ENCODE peak calls at places on chromosomes 4 and X, in five cellular contexts. One of them, this sample, is unnamed.

GRCh38 chr4:129446074-129446473 is 350.1 kb downstream of the C4orf33 start:
- DNase-seq in A549: no peak
- DNase-seq in transverse colon: no peak
- DNase-seq in prostate gland: no peak
- DNase-seq in adrenal gland: no peak
- DNase-seq in this sample: no peak

GRCh38 chrX:104118765-104119164 is 6.4 kb downstream of the ZCCHC18 start:
- DNase-seq in A549: no peak
- DNase-seq in transverse colon: no peak
- DNase-seq in prostate gland: no peak
- DNase-seq in adrenal gland: no peak
- DNase-seq in this sample: no peak

GRCh38 chr4:142844782-142845181 is 1.3 kb downstream of the INPP4B start:
- DNase-seq in A549: no peak
- DNase-seq in transverse colon: no peak
- DNase-seq in prostate gland: no peak
- DNase-seq in adrenal gland: no peak
- DNase-seq in this sample: no peak

GRCh38 chr4:86484241-86484640 is 109.9 kb upstream of the PTPN13 start:
- DNase-seq in A549: no peak
- DNase-seq in transverse colon: no peak
- DNase-seq in prostate gland: no peak
- DNase-seq in adrenal gland: no peak
- DNase-seq in this sample: no peak

GRCh38 chrX:38110231-38110630 is 103.9 kb downstream of the SYTL5 start:
- DNase-seq in A549: no peak
- DNase-seq in transverse colon: no peak
- DNase-seq in prostate gland: no peak
- DNase-seq in adrenal gland: no peak
- DNase-seq in this sample: no peak

GRCh38 chrX:153903991-153904957 is at the start of gene AVPR2:
- DNase-seq in A549: no peak
- DNase-seq in transverse colon: no peak
- DNase-seq in prostate gland: no peak
- DNase-seq in adrenal gland: no peak
- DNase-seq in this sample: no peak

GRCh38 chr4:156635046-156635445 is 336.6 kb downstream of the PDGFC start:
- DNase-seq in A549: no peak
- DNase-seq in transverse colon: no peak
- DNase-seq in prostate gland: no peak
- DNase-seq in adrenal gland: no peak
- DNase-seq in this sample: no peak

GRCh38 chrX:49995021-49995731 is 72.8 kb downstream of the CLCN5 start:
- DNase-seq in A549: peak
- DNase-seq in transverse colon: no peak
- DNase-seq in prostate gland: no peak
- DNase-seq in adrenal gland: no peak
- DNase-seq in this sample: no peak

GRCh38 chrX:112822892-112823291 is 17.7 kb downstream of the AMOT start:
- DNase-seq in A549: peak
- DNase-seq in transverse colon: no peak
- DNase-seq in prostate gland: no peak
- DNase-seq in adrenal gland: no peak
- DNase-seq in this sample: no peak

GRCh38 chr4:187887886-187888285 is 107.7 kb upstream of the ZFP42 start:
- DNase-seq in A549: no peak
- DNase-seq in transverse colon: no peak
- DNase-seq in prostate gland: no peak
- DNase-seq in adrenal gland: no peak
- DNase-seq in this sample: no peak

GRCh38 chrX:131783555-131784338 is 239.4 kb upstream of the STK26 start:
- DNase-seq in A549: peak
- DNase-seq in transverse colon: peak
- DNase-seq in prostate gland: no peak
- DNase-seq in adrenal gland: peak
- DNase-seq in this sample: no peak

GRCh38 chrX:10457092-10457491 is 163.3 kb downstream of the MID1 start:
- DNase-seq in A549: no peak
- DNase-seq in transverse colon: no peak
- DNase-seq in prostate gland: no peak
- DNase-seq in adrenal gland: no peak
- DNase-seq in this sample: no peak

GRCh38 chrX:23953908-23954269 is 46.1 kb downstream of the CXorf58 start:
- DNase-seq in A549: no peak
- DNase-seq in transverse colon: no peak
- DNase-seq in prostate gland: no peak
- DNase-seq in adrenal gland: no peak
- DNase-seq in this sample: no peak

GRCh38 chrX:40644175-40644574 is 3.2 kb downstream of the CXorf38 start:
- DNase-seq in A549: no peak
- DNase-seq in transverse colon: no peak
- DNase-seq in prostate gland: no peak
- DNase-seq in adrenal gland: no peak
- DNase-seq in this sample: no peak

GRCh38 chr4:122796801-122797404 is 29.7 kb upstream of the FGF2 start:
- DNase-seq in A549: no peak
- DNase-seq in transverse colon: no peak
- DNase-seq in prostate gland: no peak
- DNase-seq in adrenal gland: no peak
- DNase-seq in this sample: no peak

GRCh38 chr4:25862411-25863346 is at the start of gene SEL1L3:
- DNase-seq in A549: peak
- DNase-seq in transverse colon: peak
- DNase-seq in prostate gland: peak
- DNase-seq in adrenal gland: peak
- DNase-seq in this sample: peak
- TF ChIP-seq POLR2A in A549: no peak
- TF ChIP-seq POLR2A in transverse colon: no peak
- TF ChIP-seq POLR2A in prostate gland: no peak
- TF ChIP-seq POLR2A in adrenal gland: no peak
- TF ChIP-seq POLR2A in this sample: peak

DNA sequence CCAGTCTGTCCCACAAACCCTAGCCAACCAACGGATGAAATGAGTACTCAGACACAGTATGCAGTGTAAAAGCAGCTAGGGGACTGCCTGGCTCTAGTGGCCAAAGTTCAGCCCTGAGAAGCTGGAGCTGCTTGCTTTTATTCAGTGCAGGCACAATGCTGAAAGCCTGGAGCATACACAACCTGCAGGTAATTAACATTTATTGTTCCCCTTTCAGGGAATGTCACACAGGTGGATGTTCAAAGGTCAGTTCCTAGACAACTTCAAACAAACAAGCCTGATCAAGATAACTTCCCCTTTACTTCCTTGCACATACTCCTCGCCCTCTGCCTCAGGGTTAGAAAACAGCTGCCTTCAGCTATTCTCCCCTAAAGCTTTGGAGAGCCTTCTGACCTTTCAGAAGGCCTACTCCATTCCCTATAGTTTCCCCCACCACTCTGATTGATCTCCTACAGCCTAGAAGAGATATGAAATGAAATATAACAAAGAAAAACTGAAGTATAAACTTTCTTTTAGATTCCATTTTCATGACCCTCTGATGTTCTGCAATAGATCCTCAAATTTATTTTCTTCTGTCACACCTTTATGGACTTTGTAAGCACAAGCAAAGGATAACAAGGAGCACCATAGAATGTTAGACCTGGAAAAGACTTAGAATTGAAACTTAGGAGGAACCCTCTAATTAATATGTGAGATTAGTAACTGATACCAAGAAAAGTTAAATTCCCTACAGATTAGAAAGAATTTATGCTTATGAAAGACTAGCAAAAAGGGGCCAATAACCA is 6.8 kb upstream of the DCAF8L1 start:
- DNase-seq in A549: no peak
- DNase-seq in transverse colon: peak
- DNase-seq in prostate gland: no peak
- DNase-seq in adrenal gland: no peak
- DNase-seq in this sample: no peak
- H3K4me3 ChIP-seq in A549: no peak
- H3K4me3 ChIP-seq in transverse colon: no peak
- H3K4me3 ChIP-seq in prostate gland: no peak
- H3K4me3 ChIP-seq in adrenal gland: no peak
- H3K4me3 ChIP-seq in this sample: no peak

GRCh38 chr4:23906839-23907238 is 17.0 kb upstream of the PPARGC1A start:
- DNase-seq in A549: no peak
- DNase-seq in transverse colon: no peak
- DNase-seq in prostate gland: no peak
- DNase-seq in adrenal gland: no peak
- DNase-seq in this sample: no peak

GRCh38 chr4:23900636-23901035 is 10.8 kb upstream of the PPARGC1A start:
- DNase-seq in A549: no peak
- DNase-seq in transverse colon: no peak
- DNase-seq in prostate gland: no peak
- DNase-seq in adrenal gland: no peak
- DNase-seq in this sample: no peak

GRCh38 chr4:23902203-23902602 is 12.4 kb upstream of the PPARGC1A start:
- DNase-seq in A549: no peak
- DNase-seq in transverse colon: no peak
- DNase-seq in prostate gland: no peak
- DNase-seq in adrenal gland: no peak
- DNase-seq in this sample: no peak

GRCh38 chr4:23904639-23905061 is 14.8 kb upstream of the PPARGC1A start:
- DNase-seq in A549: no peak
- DNase-seq in transverse colon: no peak
- DNase-seq in prostate gland: peak
- DNase-seq in adrenal gland: no peak
- DNase-seq in this sample: no peak

GRCh38 chr4:23903859-23904438 is 14.1 kb upstream of the PPARGC1A start:
- DNase-seq in A549: no peak
- DNase-seq in transverse colon: no peak
- DNase-seq in prostate gland: peak
- DNase-seq in adrenal gland: no peak
- DNase-seq in this sample: no peak
- TF ChIP-seq POLR2A in A549: no peak
- TF ChIP-seq POLR2A in transverse colon: no peak
- TF ChIP-seq POLR2A in prostate gland: no peak
- TF ChIP-seq POLR2A in adrenal gland: no peak
- TF ChIP-seq POLR2A in this sample: no peak

GRCh38 chr4:8874896-8875680 is 3.4 kb upstream of the HMX1 start:
- DNase-seq in A549: no peak
- DNase-seq in transverse colon: no peak
- DNase-seq in prostate gland: no peak
- DNase-seq in adrenal gland: no peak
- DNase-seq in this sample: no peak
- H3K4me3 ChIP-seq in A549: no peak
- H3K4me3 ChIP-seq in transverse colon: no peak
- H3K4me3 ChIP-seq in prostate gland: no peak
- H3K4me3 ChIP-seq in adrenal gland: no peak
- H3K4me3 ChIP-seq in this sample: no peak

GRCh38 chr4:121696641-121697461 is at the start of gene ANXA5:
- DNase-seq in A549: peak
- DNase-seq in transverse colon: peak
- DNase-seq in prostate gland: peak
- DNase-seq in adrenal gland: peak
- DNase-seq in this sample: peak
- TF ChIP-seq POLR2A in A549: peak
- TF ChIP-seq POLR2A in transverse colon: peak
- TF ChIP-seq POLR2A in prostate gland: peak
- TF ChIP-seq POLR2A in adrenal gland: peak
- TF ChIP-seq POLR2A in this sample: peak

DNA sequence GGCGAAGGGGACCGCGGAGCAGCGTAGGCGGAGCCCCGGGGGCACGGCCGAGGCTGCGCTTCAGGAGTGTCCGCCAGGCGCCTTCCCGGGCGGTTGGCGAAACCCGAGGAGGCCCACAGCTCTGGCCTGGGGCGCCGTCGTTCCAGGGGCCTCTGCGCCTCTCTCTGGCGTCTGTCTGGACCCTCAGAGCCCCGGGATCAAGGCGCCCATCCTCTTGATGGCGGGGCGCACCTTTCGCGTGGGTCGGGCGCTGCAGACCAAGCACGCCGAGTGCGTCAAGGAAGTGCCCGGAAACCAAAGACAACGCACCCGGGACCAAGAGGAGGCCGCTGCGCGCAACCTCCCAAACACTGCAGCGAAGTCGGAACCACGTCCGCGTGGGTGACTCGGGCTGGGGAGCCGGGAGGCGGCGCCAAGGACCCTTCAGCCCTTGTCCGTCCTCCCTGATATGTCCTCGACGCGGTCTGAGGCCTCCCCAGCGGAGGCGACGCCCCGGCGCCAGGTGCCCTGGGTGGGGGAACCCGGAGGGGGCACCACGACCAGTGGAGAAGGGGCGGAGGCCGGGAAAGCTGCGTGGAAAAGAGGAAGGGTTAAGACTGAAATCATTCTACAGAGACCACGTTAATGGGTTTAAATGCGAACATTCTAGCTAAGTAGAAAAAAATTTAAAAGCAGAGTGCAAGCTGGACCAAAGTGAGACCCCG is 9.9 kb downstream of the HMX1 start:
- DNase-seq in A549: no peak
- DNase-seq in transverse colon: no peak
- DNase-seq in prostate gland: no peak
- DNase-seq in adrenal gland: no peak
- DNase-seq in this sample: no peak
- H3K4me3 ChIP-seq in A549: peak
- H3K4me3 ChIP-seq in transverse colon: no peak
- H3K4me3 ChIP-seq in prostate gland: no peak
- H3K4me3 ChIP-seq in adrenal gland: no peak
- H3K4me3 ChIP-seq in this sample: no peak

DNA sequence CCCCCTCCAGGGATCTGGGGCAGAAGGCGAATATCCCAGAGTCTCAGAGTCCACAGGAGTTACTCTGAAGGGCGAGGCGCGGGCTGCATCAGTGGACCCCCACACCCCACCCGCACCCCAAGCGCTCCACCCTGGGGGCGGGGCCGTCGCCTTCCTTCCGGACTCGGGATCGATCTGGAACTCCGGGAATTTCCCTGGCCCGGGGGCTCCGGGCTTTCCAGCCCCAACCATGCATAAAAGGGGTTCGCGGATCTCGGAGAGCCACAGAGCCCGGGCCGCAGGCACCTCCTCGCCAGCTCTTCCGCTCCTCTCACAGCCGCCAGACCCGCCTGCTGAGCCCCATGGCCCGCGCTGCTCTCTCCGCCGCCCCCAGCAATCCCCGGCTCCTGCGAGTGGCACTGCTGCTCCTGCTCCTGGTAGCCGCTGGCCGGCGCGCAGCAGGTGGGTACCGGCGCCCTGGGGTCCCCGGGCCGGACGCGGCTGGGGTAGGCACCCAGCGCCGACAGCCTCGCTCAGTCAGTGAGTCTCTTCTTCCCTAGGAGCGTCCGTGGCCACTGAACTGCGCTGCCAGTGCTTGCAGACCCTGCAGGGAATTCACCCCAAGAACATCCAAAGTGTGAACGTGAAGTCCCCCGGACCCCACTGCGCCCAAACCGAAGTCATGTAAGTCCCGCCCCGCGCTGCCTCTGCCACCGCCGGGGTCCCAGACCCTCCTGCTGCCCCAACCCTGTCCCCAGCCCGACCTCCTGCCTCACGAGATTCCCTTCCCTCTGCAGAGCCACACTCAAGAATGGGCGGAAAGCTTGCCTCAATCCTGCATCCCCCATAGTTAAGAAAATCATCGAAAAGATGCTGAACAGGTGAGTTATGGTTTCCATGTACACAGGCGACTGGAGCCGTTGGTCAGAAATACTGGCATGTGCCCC is at the start of gene CXCL1:
- DNase-seq in A549: peak
- DNase-seq in transverse colon: peak
- DNase-seq in prostate gland: peak
- DNase-seq in adrenal gland: peak
- DNase-seq in this sample: peak
- TF ChIP-seq POLR2A in A549: peak
- TF ChIP-seq POLR2A in transverse colon: peak
- TF ChIP-seq POLR2A in prostate gland: no peak
- TF ChIP-seq POLR2A in adrenal gland: no peak
- TF ChIP-seq POLR2A in this sample: peak